ENCODE peak calls at places on chromosomes 12 and 14, in seven cellular contexts. One of them, this sample, is unnamed.

GRCh38 chr12:83763425-83763824 is 1076.7 kb downstream of the TMTC2 start:
- DNase-seq in GM12878: no peak
- DNase-seq in HepG2: no peak
- DNase-seq in K562: no peak
- DNase-seq in SK-N-SH: no peak
- DNase-seq in H1: no peak
- DNase-seq in HCT116: no peak
- DNase-seq in this sample: no peak

GRCh38 chr12:8860165-8860961 is 37.9 kb downstream of the A2ML1 start:
- DNase-seq in HepG2: peak
- DNase-seq in HCT116: peak
- DNase-seq in H1: peak
- DNase-seq in GM12878: no peak
- DNase-seq in SK-N-SH: peak
- DNase-seq in K562: peak
- DNase-seq in this sample: no peak

GRCh38 chr12:12715459-12716150 is 1.6 kb upstream of the CDKN1B start:
- DNase-seq in H1: no peak
- DNase-seq in GM12878: no peak
- DNase-seq in HepG2: no peak
- DNase-seq in SK-N-SH: no peak
- DNase-seq in HCT116: no peak
- DNase-seq in K562: no peak
- DNase-seq in this sample: no peak

GRCh38 chr12:49959570-49960473 is 1.9 kb upstream of the AQP5 start:
- DNase-seq in HCT116: peak
- DNase-seq in GM12878: no peak
- DNase-seq in H1: peak
- DNase-seq in SK-N-SH: no peak
- DNase-seq in HepG2: no peak
- DNase-seq in K562: no peak
- DNase-seq in this sample: peak

GRCh38 chr14:96105921-96106441 is 66.8 kb downstream of the C14orf132 start:
- DNase-seq in HCT116: no peak
- DNase-seq in K562: no peak
- DNase-seq in H1: no peak
- DNase-seq in SK-N-SH: no peak
- DNase-seq in HepG2: no peak
- DNase-seq in GM12878: no peak
- DNase-seq in this sample: no peak

GRCh38 chr14:34310724-34311123 is 151.3 kb downstream of the SPTSSA start:
- DNase-seq in HepG2: no peak
- DNase-seq in SK-N-SH: no peak
- DNase-seq in HCT116: no peak
- DNase-seq in H1: no peak
- DNase-seq in GM12878: no peak
- DNase-seq in K562: no peak
- DNase-seq in this sample: no peak

GRCh38 chr14:100864960-100865681 is 38.4 kb downstream of the RTL1 start:
- DNase-seq in GM12878: no peak
- DNase-seq in K562: no peak
- DNase-seq in H1: no peak
- DNase-seq in SK-N-SH: no peak
- DNase-seq in HepG2: no peak
- DNase-seq in HCT116: no peak
- DNase-seq in this sample: no peak

GRCh38 chr14:84657866-84658385 is 872.0 kb upstream of the FLRT2 start:
- DNase-seq in HepG2: no peak
- DNase-seq in SK-N-SH: no peak
- DNase-seq in K562: no peak
- DNase-seq in GM12878: no peak
- DNase-seq in HCT116: no peak
- DNase-seq in H1: no peak
- DNase-seq in this sample: no peak

GRCh38 chr14:64174922-64175782 is 119.0 kb downstream of the ESR2 start:
- DNase-seq in HepG2: no peak
- DNase-seq in SK-N-SH: no peak
- DNase-seq in HCT116: no peak
- DNase-seq in H1: no peak
- DNase-seq in K562: no peak
- DNase-seq in GM12878: no peak
- DNase-seq in this sample: no peak

GRCh38 chr12:123011701-123012100 is 31.2 kb downstream of the ARL6IP4 start:
- DNase-seq in HepG2: no peak
- DNase-seq in HCT116: no peak
- DNase-seq in H1: no peak
- DNase-seq in SK-N-SH: no peak
- DNase-seq in GM12878: no peak
- DNase-seq in K562: no peak
- DNase-seq in this sample: no peak

GRCh38 chr14:105477659-105478623 is 3.3 kb downstream of the CRIP2 start:
- DNase-seq in GM12878: no peak
- DNase-seq in K562: peak
- DNase-seq in SK-N-SH: no peak
- DNase-seq in HCT116: no peak
- DNase-seq in H1: no peak
- DNase-seq in HepG2: no peak
- DNase-seq in this sample: no peak

GRCh38 chr14:76985540-76986260 is 42.8 kb downstream of the IRF2BPL start:
- DNase-seq in H1: no peak
- DNase-seq in HepG2: no peak
- DNase-seq in HCT116: no peak
- DNase-seq in SK-N-SH: no peak
- DNase-seq in GM12878: no peak
- DNase-seq in K562: no peak
- DNase-seq in this sample: no peak

GRCh38 chr12:74896186-74896585 is 313.5 kb downstream of the KCNC2 start:
- DNase-seq in SK-N-SH: no peak
- DNase-seq in HepG2: no peak
- DNase-seq in GM12878: no peak
- DNase-seq in H1: no peak
- DNase-seq in K562: no peak
- DNase-seq in HCT116: no peak
- DNase-seq in this sample: no peak

GRCh38 chr14:52185178-52185577 is 82.3 kb upstream of the PTGDR start:
- DNase-seq in HepG2: no peak
- DNase-seq in K562: no peak
- DNase-seq in H1: no peak
- DNase-seq in HCT116: no peak
- DNase-seq in GM12878: no peak
- DNase-seq in SK-N-SH: no peak
- DNase-seq in this sample: no peak

GRCh38 chr12:101809208-101809607 is 21.6 kb downstream of the GNPTAB start:
- DNase-seq in HepG2: no peak
- DNase-seq in K562: no peak
- DNase-seq in H1: no peak
- DNase-seq in GM12878: no peak
- DNase-seq in HCT116: no peak
- DNase-seq in SK-N-SH: no peak
- DNase-seq in this sample: no peak

GRCh38 chr14:64639340-64639821 is 64.8 kb upstream of the PLEKHG3 start:
- DNase-seq in GM12878: no peak
- DNase-seq in K562: no peak
- DNase-seq in HepG2: no peak
- DNase-seq in H1: no peak
- DNase-seq in HCT116: no peak
- DNase-seq in SK-N-SH: no peak
- DNase-seq in this sample: no peak

GRCh38 chr12:58009355-58009754 is 68.0 kb downstream of the ATP23 start:
- DNase-seq in HCT116: no peak
- DNase-seq in HepG2: no peak
- DNase-seq in K562: no peak
- DNase-seq in SK-N-SH: no peak
- DNase-seq in H1: no peak
- DNase-seq in GM12878: no peak
- DNase-seq in this sample: no peak

GRCh38 chr14:20460458-20461229 is 590 bp downstream of the PIP4P1 start:
- DNase-seq in HCT116: no peak
- DNase-seq in K562: peak
- DNase-seq in HepG2: no peak
- DNase-seq in H1: no peak
- DNase-seq in GM12878: peak
- DNase-seq in SK-N-SH: no peak
- DNase-seq in this sample: peak

GRCh38 chr14:21024668-21025373 is at the start of gene NDRG2:
- DNase-seq in GM12878: no peak
- DNase-seq in HCT116: no peak
- DNase-seq in HepG2: peak
- DNase-seq in SK-N-SH: peak
- DNase-seq in K562: peak
- DNase-seq in H1: no peak
- DNase-seq in this sample: peak

GRCh38 chr14:91890291-91890749 is 23.0 kb upstream of the TC2N start:
- DNase-seq in SK-N-SH: no peak
- DNase-seq in HCT116: no peak
- DNase-seq in K562: no peak
- DNase-seq in GM12878: no peak
- DNase-seq in HepG2: no peak
- DNase-seq in H1: no peak
- DNase-seq in this sample: no peak
- TF ChIP-seq JUND in SK-N-SH: no peak
- TF ChIP-seq JUND in HCT116: no peak
- TF ChIP-seq JUND in K562: no peak
- TF ChIP-seq JUND in GM12878: no peak
- TF ChIP-seq JUND in HepG2: no peak
- TF ChIP-seq JUND in H1: no peak
- TF ChIP-seq JUND in this sample: no peak

GRCh38 chr12:106645074-106645421 is 62.2 kb downstream of the RFX4 start:
- DNase-seq in HCT116: no peak
- DNase-seq in HepG2: peak
- DNase-seq in H1: no peak
- DNase-seq in K562: no peak
- DNase-seq in SK-N-SH: no peak
- DNase-seq in GM12878: no peak
- DNase-seq in this sample: peak
- TF ChIP-seq JUND in HCT116: no peak
- TF ChIP-seq JUND in HepG2: no peak
- TF ChIP-seq JUND in H1: no peak
- TF ChIP-seq JUND in K562: no peak
- TF ChIP-seq JUND in SK-N-SH: no peak
- TF ChIP-seq JUND in GM12878: no peak
- TF ChIP-seq JUND in this sample: no peak

DNA sequence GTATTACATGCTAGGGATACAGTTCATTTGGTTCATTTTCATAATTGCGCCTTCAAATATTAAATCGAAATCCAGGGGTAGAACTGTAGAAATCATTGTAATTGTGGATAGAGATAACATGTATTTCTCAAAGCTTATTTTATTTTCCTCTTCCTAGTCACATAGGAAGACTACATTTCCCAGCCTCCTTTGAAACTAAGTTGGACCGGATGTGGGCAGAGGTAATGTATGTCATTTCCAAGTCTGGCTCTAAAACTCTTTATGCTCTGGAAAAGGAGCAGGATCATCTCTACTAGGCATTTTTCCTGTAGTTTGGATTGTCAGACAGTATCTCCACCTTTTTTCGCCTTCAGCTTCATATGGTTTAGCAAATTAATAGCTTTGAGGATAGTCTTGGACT is 70.1 kb upstream of the CRY1 start:
- DNase-seq in HepG2: no peak
- DNase-seq in H1: no peak
- DNase-seq in GM12878: no peak
- DNase-seq in SK-N-SH: no peak
- DNase-seq in HCT116: no peak
- DNase-seq in K562: no peak
- DNase-seq in this sample: no peak
- TF ChIP-seq JUND in HepG2: no peak
- TF ChIP-seq JUND in H1: no peak
- TF ChIP-seq JUND in GM12878: no peak
- TF ChIP-seq JUND in SK-N-SH: no peak
- TF ChIP-seq JUND in HCT116: no peak
- TF ChIP-seq JUND in K562: no peak
- TF ChIP-seq JUND in this sample: no peak

GRCh38 chr12:25480145-25480544 is 72.9 kb downstream of the LMNTD1 start:
- DNase-seq in H1: no peak
- DNase-seq in K562: no peak
- DNase-seq in SK-N-SH: no peak
- DNase-seq in GM12878: no peak
- DNase-seq in HCT116: no peak
- DNase-seq in HepG2: no peak
- DNase-seq in this sample: peak
- TF ChIP-seq JUND in H1: no peak
- TF ChIP-seq JUND in K562: no peak
- TF ChIP-seq JUND in SK-N-SH: no peak
- TF ChIP-seq JUND in GM12878: no peak
- TF ChIP-seq JUND in HCT116: no peak
- TF ChIP-seq JUND in HepG2: no peak
- TF ChIP-seq JUND in this sample: no peak

DNA sequence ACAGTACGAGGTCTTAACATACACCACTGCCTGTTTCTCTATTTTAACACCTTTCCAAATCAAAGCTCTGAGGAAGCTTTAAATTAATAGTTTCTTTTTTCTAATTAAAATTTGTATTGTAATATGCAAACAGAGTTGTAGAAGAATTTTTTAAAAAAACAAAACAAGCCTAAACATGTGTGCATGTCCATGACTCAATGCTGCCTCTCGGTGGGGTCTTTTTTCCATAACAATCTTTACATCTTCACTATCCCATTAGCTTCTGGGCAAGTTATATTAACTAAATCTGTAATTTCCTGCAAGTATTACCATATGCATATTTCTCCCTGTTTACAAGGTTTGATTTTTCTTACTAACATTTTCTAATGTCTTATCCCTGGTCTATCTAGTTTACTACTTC is 143.9 kb upstream of the NAV3 start:
- DNase-seq in K562: no peak
- DNase-seq in HepG2: no peak
- DNase-seq in HCT116: no peak
- DNase-seq in SK-N-SH: no peak
- DNase-seq in GM12878: no peak
- DNase-seq in H1: no peak
- DNase-seq in this sample: no peak
- TF ChIP-seq JUND in K562: no peak
- TF ChIP-seq JUND in HepG2: no peak
- TF ChIP-seq JUND in HCT116: no peak
- TF ChIP-seq JUND in SK-N-SH: no peak
- TF ChIP-seq JUND in GM12878: no peak
- TF ChIP-seq JUND in H1: no peak
- TF ChIP-seq JUND in this sample: no peak

GRCh38 chr12:42507589-42507988 is 82.0 kb downstream of the PRICKLE1 start:
- DNase-seq in HepG2: no peak
- DNase-seq in H1: no peak
- DNase-seq in SK-N-SH: peak
- DNase-seq in GM12878: no peak
- DNase-seq in K562: no peak
- DNase-seq in HCT116: no peak
- DNase-seq in this sample: no peak
- TF ChIP-seq JUND in HepG2: no peak
- TF ChIP-seq JUND in H1: no peak
- TF ChIP-seq JUND in SK-N-SH: no peak
- TF ChIP-seq JUND in GM12878: no peak
- TF ChIP-seq JUND in K562: no peak
- TF ChIP-seq JUND in HCT116: no peak
- TF ChIP-seq JUND in this sample: no peak